ENCODE peak calls at places on chromosomes 16 and 17, in eight cellular contexts. T is heart left ventricle, B is GM20000, Q is body of pancreas, L is pancreas, X is RWPE1, A is AG09319, D is NB4. K is an unnamed sample.

GRCh38 chr16:11016993-11017392 is 72.6 kb downstream of the CLEC16A start:
- DNase-seq in T (no peak), B (no peak), Q (peak), L (no peak), X (peak), A (no peak), D (no peak), K (peak)

GRCh38 chr17:76676629-76677028 is 33.1 kb upstream of the ST6GALNAC1 start:
- DNase-seq in T (no peak), B (no peak), Q (no peak), L (no peak), X (no peak), A (no peak), D (no peak), K (no peak)

GRCh38 chr16:81649561-81649960 is 129.5 kb upstream of the PLCG2 start:
- DNase-seq in T (no peak), B (no peak), Q (no peak), L (no peak), X (no peak), A (peak), D (no peak), K (no peak)

GRCh38 chr16:53457670-53458069 is 23.4 kb downstream of the RBL2 start:
- DNase-seq in T (no peak), B (peak), Q (peak), L (no peak), X (no peak), A (no peak), D (peak), K (peak)

GRCh38 chr16:17290237-17290636 is 180.5 kb downstream of the XYLT1 start:
- DNase-seq in T (no peak), B (no peak), Q (no peak), L (no peak), X (no peak), A (no peak), D (no peak), K (no peak)

GRCh38 chr16:4800290-4801041 is 2.0 kb downstream of the ROGDI start:
- DNase-seq in T (peak), B (peak), Q (peak), L (peak), X (peak), A (no peak), D (peak), K (no peak)

GRCh38 chr17:9658593-9659211 is 13.4 kb downstream of the USP43 start:
- DNase-seq in T (no peak), B (no peak), Q (no peak), L (no peak), X (no peak), A (peak), D (no peak), K (no peak)

GRCh38 chr16:70741779-70742125 is 55.9 kb upstream of the MTSS2 start:
- DNase-seq in T (no peak), B (no peak), Q (no peak), L (no peak), X (no peak), A (no peak), D (no peak), K (no peak)

GRCh38 chr17:42521036-42521435 is 15.0 kb upstream of the NAGLU start:
- DNase-seq in T (no peak), B (no peak), Q (no peak), L (no peak), X (no peak), A (no peak), D (no peak), K (no peak)

GRCh38 chr16:86566601-86566965 is at the start of gene FOXC2:
- DNase-seq in T (peak), B (peak), Q (peak), L (peak), X (peak), A (peak), D (no peak), K (peak)

GRCh38 chr16:9670058-9670457 is 512.2 kb downstream of the GRIN2A start:
- DNase-seq in T (no peak), B (no peak), Q (no peak), L (no peak), X (no peak), A (no peak), D (no peak), K (no peak)

GRCh38 chr17:45230787-45231480 is 9.2 kb downstream of the FMNL1 start:
- DNase-seq in T (no peak), B (no peak), Q (no peak), L (no peak), X (no peak), A (no peak), D (no peak), K (no peak)

GRCh38 chr17:28907709-28908475 is 5.0 kb upstream of the DHRS13 start:
- DNase-seq in T (no peak), B (no peak), Q (no peak), L (no peak), X (no peak), A (no peak), D (no peak), K (no peak)

GRCh38 chr16:47611848-47612493 is 150.8 kb downstream of the PHKB start:
- DNase-seq in T (no peak), B (no peak), Q (no peak), L (no peak), X (no peak), A (no peak), D (no peak), K (no peak)

GRCh38 chr16:89712476-89712805 is 8.3 kb downstream of the VPS9D1 start:
- DNase-seq in T (no peak), B (no peak), Q (no peak), L (no peak), X (no peak), A (no peak), D (peak), K (no peak)

GRCh38 chr17:8288336-8289102 is at the start of gene RANGRF:
- DNase-seq in T (peak), B (peak), Q (peak), L (peak), X (peak), A (peak), D (peak), K (peak)

GRCh38 chr17:42288078-42288984 is at the start of gene STAT5A:
- DNase-seq in T (peak), B (peak), Q (peak), L (peak), X (peak), A (peak), D (peak), K (peak)

GRCh38 chr17:81440511-81441244 is 45.4 kb downstream of the BAHCC1 start:
- DNase-seq in T (no peak), B (peak), Q (no peak), L (no peak), X (no peak), A (no peak), D (no peak), K (peak)

DNA sequence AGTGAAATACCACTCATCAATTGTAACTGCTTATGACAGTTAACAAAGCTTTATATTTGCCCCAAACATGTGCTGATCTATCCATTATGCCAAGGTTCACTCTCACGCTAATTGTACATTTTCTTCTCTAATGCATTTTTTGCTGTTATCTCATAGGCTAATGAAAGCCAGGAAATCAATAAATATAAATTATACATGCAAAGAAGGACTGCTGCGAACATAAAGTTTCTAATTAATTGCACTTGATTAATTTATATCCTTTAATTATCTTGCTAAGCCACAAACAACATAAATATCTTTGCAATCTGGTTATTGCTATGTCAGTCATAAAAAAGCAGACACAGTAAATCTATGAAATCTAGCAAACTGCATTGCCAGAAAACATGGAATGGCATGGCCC is 601.5 kb upstream of the SALL1 start:
- DNase-seq in T (no peak), B (no peak), Q (no peak), L (no peak), X (no peak), A (no peak), D (no peak), K (no peak)
- TF ChIP-seq CTCF in T (no peak), B (no peak), Q (no peak), L (no peak), X (no peak), A (no peak), D (no peak), K (no peak)

DNA sequence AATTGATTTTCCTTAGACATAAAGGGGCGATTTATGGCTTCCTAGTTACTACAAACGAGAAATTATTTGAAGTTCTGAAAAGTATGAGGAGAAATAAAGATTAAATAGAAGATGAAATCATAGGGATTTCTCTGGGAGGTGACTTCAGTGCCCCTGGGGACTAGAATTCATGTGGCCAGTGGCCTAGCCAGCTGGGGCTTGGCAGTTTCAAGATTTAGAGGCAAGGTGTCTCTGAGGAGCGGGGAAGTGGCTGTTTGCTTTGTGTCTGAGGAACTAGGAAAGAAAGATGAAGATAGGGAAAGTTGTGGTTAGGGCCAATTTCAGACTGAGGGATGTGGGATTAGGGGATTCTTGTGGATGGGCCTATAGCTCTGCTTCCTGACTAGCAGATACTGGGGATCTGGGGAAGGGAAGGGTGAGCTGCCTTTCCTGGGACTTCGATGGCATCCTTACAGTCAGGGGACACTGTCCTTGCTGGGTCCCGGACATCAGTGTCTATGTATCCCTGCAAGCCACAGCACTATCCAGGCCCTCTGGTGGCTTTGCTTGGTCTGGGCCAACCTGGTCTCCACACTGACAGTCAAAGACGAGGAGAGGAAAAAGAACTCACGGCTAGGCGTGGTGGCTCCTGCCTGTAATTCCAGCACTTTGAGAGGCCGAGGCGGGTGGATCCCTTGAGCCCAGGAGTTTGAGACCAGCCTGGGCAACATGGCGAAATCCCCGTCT is 22.4 kb upstream of the MEOX1 start:
- DNase-seq in T (no peak), B (no peak), Q (no peak), L (no peak), X (no peak), A (no peak), D (no peak), K (no peak)
- TF ChIP-seq CTCF in T (no peak), B (no peak), Q (no peak), L (no peak), X (no peak), A (no peak), D (no peak), K (no peak)

GRCh38 chr16:78520470-78520869 is 421.0 kb downstream of the WWOX start:
- DNase-seq in T (no peak), B (no peak), Q (no peak), L (no peak), X (no peak), A (no peak), D (no peak), K (no peak)

GRCh38 chr16:78513838-78514237 is 414.4 kb downstream of the WWOX start:
- DNase-seq in T (no peak), B (no peak), Q (no peak), L (no peak), X (peak), A (no peak), D (peak), K (no peak)

GRCh38 chr16:78516006-78516405 is 416.6 kb downstream of the WWOX start:
- DNase-seq in T (no peak), B (no peak), Q (no peak), L (no peak), X (no peak), A (no peak), D (no peak), K (no peak)

GRCh38 chr16:78519896-78520295 is 420.4 kb downstream of the WWOX start:
- DNase-seq in T (no peak), B (no peak), Q (no peak), L (no peak), X (no peak), A (no peak), D (no peak), K (no peak)

DNA sequence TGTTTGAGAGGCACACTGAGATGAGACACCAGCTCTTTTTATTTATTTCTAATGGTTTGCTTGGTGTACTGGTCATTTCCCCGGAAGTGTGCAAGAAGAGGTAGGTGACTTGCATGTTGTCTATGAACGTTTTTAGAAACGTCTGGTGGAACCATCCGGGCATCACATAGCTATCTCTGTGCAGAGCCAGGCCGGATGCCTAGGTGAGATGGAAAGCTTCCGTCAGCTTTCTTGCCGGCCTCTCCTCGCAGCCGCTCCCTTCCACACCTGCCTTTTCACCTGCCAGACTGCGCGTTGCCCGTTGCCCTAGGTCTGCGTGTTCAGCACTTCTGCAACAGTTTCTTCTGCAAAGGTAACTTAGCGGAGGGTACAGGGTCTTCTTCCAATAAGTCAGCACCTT is 416.0 kb downstream of the WWOX start:
- DNase-seq in T (no peak), B (no peak), Q (no peak), L (no peak), X (no peak), A (no peak), D (no peak), K (no peak)
- TF ChIP-seq CTCF in T (no peak), B (no peak), Q (no peak), L (no peak), X (no peak), A (no peak), D (no peak), K (no peak)

GRCh38 chr16:57977418-57978069 is 6.6 kb upstream of the CNGB1 start:
- DNase-seq in T (no peak), B (no peak), Q (no peak), L (no peak), X (no peak), A (no peak), D (peak), K (no peak)
- TF ChIP-seq CTCF in T (no peak), B (no peak), Q (no peak), L (no peak), X (no peak), A (no peak), D (no peak), K (no peak)

GRCh38 chr17:72608436-72608835 is 484.1 kb downstream of the SLC39A11 start:
- DNase-seq in T (no peak), B (no peak), Q (no peak), L (no peak), X (no peak), A (no peak), D (no peak), K (no peak)
- TF ChIP-seq CTCF in T (no peak), B (no peak), Q (no peak), L (no peak), X (no peak), A (no peak), D (no peak), K (no peak)

GRCh38 chr16:88308441-88309173 is 74.2 kb upstream of the ZNF469 start:
- DNase-seq in T (no peak), B (no peak), Q (no peak), L (no peak), X (no peak), A (no peak), D (no peak), K (no peak)
- TF ChIP-seq CTCF in T (no peak), B (no peak), Q (no peak), L (no peak), X (no peak), A (no peak), D (no peak), K (no peak)

GRCh38 chr17:7014995-7015586 is 2.7 kb downstream of the RNASEK start:
- DNase-seq in T (no peak), B (peak), Q (peak), L (no peak), X (no peak), A (no peak), D (peak), K (peak)
- TF ChIP-seq CTCF in T (peak), B (no peak), Q (no peak), L (no peak), X (peak), A (no peak), D (no peak), K (peak)

K was measured in activated CD8-positive, alpha-beta T cell treated with anti-CD3 and anti-CD28 coated beads for 36 hours.